ENCODE peak calls at places on chromosomes 2 and 18, in four cellular contexts. H is GM12892, O is GM12891, R is suprapubic skin. L is an unnamed sample.

GRCh38 chr2:25821225-25822056 is 56.8 kb downstream of the ASXL2 start:
- DNase-seq in R (no peak), H (no peak), O (no peak), L (no peak)

GRCh38 chr2:36371070-36371962 is 15.7 kb downstream of the CRIM1 start:
- DNase-seq in R (no peak), O (no peak), H (no peak), L (no peak)

GRCh38 chr2:24922556-24922955 is 2.5 kb upstream of the ADCY3 start:
- DNase-seq in R (no peak), O (no peak), H (no peak), L (no peak)

GRCh38 chr2:3099145-3099859 is 278.3 kb downstream of the EIPR1 start:
- DNase-seq in O (no peak), H (no peak), R (no peak), L (no peak)

GRCh38 chr2:144830543-144830942 is 310.6 kb upstream of the ZEB2 start:
- DNase-seq in O (no peak), H (no peak), R (no peak), L (no peak)

GRCh38 chr2:223734346-223734745 is 103.0 kb downstream of the AP1S3 start:
- DNase-seq in R (no peak), H (no peak), O (no peak), L (no peak)

GRCh38 chr18:26003391-26003790 is 87.0 kb downstream of the SS18 start:
- DNase-seq in R (no peak), H (no peak), O (no peak), L (no peak)

GRCh38 chr2:142849818-142850217 is 27.6 kb upstream of the KYNU start:
- DNase-seq in O (no peak), H (no peak), R (no peak), L (no peak)

GRCh38 chr18:2411381-2411977 is 159.8 kb downstream of the METTL4 start:
- DNase-seq in H (no peak), R (no peak), O (no peak), L (no peak)

DNA sequence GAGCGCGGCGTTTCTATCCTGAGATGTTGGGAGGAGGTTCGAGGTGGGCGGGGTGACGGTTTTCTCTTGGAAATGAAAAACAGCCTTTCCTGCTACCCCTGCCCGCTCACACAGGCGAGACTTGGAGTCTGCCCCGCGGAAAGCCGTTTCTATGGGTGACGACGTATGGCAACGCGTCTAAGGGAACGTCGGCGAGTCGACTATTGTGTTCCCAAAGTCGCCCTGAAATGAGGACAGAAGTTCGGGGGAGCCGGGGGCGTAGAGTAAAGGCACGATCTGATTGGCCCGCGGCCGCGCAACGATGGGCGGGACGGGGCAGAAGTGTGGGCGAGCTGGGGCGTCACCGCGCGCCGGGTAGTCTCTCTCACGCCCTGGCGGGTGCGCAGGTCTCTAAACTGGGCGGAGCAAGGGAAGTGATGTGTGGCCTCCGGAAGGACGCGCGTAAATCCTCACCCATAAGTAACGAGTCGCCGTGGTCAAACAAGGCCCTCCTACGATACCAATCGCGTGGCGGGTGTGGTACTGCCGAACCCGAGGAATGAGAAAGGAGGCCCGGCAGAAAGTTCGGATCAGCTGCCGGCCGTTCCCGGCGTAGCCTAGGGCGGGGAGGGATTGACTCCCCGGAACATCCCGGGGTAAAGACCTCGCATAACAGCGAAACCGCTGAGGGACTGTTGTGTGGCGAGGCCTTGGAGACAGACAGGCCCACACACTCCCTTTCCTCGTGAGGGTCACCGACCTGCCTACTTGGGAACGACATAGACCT is 89.6 kb downstream of the FAM161A start:
- DNase-seq in H (peak), O (peak), R (peak), L (peak)
- TF ChIP-seq POLR2A in H (peak), O (peak), R (peak), L (peak)

DNA sequence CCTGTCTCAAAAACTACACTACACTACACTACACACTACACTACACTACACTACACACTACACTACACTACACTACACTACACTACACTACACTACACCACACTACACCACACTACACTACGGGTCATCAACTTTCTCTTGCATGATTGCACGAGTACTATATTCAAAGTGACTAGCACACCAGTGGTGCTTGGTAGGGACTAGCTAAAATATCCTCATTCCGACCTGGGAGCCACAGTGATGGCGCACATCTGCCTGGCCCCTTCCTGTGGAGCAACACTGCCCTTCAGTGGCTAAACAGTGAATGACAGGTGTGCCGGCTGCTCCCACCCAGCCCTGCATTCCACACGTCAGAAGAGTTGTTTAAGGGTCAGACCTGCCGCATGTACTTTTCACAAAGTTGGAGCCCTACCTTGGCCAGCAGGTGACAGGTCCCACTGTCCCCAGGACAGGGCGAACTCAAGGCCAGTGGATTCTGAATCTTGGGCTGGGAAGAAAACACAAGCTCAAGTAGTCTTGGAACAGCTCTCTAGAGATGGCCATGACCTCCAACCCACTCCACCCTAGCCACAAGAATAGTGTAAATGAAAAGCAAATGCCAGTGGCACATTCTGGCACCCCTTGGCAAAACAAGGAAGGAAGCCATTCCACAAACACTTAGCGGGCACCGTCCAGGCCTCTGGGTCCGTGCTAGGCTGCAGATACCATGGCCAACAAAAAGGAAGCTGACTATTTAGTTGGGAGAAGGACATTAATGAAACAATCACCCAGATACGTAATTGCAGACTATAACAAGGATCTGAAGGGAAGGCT is 79.7 kb upstream of the MSH2 start:
- DNase-seq in O (peak), R (peak), H (peak), L (peak)
- TF ChIP-seq POLR2AphosphoS5 in O (no peak), R (no peak), H (no peak), L (peak)

GRCh38 chr2:199955339-199956061 is at the start of the genes MAIP1 and TYW5:
- DNase-seq in H (peak), O (peak), R (peak), L (peak)
- TF ChIP-seq POLR2A in H (peak), O (peak), R (no peak), L (peak)

GRCh38 chr18:55589625-55590291 is 1.8 kb upstream of the TCF4 start:
- DNase-seq in R (peak), O (peak), H (peak), L (peak)
- TF ChIP-seq POLR2AphosphoS5 in R (no peak), O (peak), H (no peak), L (peak)

DNA sequence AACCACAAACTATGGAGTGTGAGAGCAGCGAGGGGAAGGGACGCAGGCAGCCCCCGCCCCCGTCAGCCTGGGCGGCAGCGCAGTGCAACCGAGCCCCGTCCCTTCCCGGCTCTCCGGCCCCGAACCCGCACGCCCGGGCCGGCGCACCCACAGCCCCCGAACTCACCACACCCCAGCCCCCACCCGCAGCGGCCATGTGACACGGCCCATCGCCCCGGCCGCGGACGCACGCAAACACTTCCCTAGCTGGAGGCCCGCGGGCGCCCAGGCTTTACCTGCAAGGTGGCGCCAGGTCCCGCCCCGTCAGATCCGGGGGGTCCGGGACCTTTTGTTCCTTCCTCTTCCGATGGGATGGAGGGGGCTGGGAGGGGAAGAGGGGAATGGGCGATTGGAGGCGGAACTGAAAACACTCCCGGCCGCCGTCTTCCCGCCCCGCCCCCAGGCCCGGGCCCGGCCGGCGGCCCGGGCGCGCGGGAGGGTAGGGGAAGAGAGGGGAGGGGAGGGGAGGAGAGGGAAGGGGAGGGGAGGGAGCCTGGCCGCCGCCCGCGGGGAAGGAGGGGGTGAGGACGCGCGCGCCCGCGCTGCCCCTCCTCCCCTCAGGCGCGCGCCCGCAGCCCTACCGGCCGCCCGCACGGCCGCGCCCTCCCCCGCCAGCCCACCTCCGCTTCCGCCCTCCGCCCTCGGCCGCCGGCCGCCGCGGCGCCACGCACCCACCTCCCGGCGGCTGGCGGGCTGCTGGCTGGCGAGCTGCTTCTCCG is at the start of gene SMAD2:
- DNase-seq in H (peak), O (peak), R (peak), L (peak)
- TF ChIP-seq POLR2A in H (no peak), O (no peak), R (peak), L (no peak)

DNA sequence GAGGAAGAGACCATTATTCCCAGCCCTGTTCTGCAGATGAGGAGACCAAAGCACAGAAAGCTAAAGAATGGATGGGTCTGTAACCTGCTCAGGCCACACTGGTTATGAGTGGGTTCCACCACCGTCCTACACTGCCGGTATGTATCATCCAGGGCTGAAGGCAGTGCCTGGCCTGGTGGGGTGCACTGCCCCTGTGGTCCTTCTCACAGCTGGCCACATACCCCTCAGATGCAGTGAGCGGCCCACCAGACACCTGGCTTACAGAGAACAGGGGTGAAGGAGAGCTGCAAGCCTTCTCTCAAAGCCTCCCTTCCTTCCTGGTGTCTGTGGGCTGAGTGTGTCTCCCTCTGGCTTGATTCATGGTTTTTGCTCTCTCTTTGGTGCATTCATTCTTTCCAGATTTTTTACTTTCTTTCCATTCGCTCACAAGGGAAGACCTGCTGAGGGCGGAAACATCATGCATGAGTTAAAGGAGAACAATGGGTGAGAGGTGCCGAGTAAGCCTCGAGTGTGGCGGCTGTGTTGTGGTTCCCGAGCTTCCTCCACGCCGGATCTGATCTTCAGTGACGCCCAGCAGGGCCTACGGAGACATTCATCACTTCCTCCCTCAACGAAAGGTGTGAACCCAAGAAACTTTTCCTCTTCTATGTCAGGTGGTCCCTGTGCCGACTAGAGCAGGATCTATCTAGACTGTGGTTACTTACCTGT is 62.1 kb upstream of the REL start:
- DNase-seq in H (no peak), R (peak), O (no peak), L (peak)
- TF ChIP-seq POLR2AphosphoS5 in H (no peak), R (no peak), O (no peak), L (no peak)

GRCh38 chr18:27862056-27862682 is 314.8 kb downstream of the CDH2 start:
- DNase-seq in H (no peak), O (no peak), R (no peak), L (no peak)
- TF ChIP-seq POLR2A in H (no peak), O (no peak), R (no peak), L (no peak)

L was measured in upper lobe of left lung.